ENCODE peak calls at places on chromosomes 2 and 18, in seven cellular contexts. B is stimulated activated CD4-positive, alpha-beta T cell treated with anti-CD3 and anti-CD28 coated beads, Interleukin-2, amount 100 ng/mL, for 48 hours; X is NCI-H1694; H is colonic mucosa; A is T-helper 2 cell; J is ecto neural progenitor cell; C is hepatocyte. L is an unnamed sample.

GRCh38 chr2:1651131-1652066 is 92.9 kb downstream of the PXDN start:
- DNase-seq in X (no peak), H (no peak), A (no peak), B (no peak), C (no peak), J (no peak), L (no peak)

GRCh38 chr2:15940661-15941482 is 522 bp downstream of the MYCN start:
- DNase-seq in J (peak), A (no peak), B (no peak), X (peak), C (no peak), H (peak), L (no peak)

GRCh38 chr18:22176622-22177495 is 7.5 kb downstream of the GATA6 start:
- DNase-seq in A (no peak), B (no peak), C (peak), J (no peak), H (peak), X (no peak), L (peak)

GRCh38 chr2:161761160-161761559 is 136.9 kb downstream of the SLC4A10 start:
- DNase-seq in J (no peak), C (no peak), B (no peak), A (no peak), H (no peak), X (no peak), L (no peak)

GRCh38 chr2:190980630-190981214 is 33.2 kb downstream of the STAT1 start:
- DNase-seq in J (no peak), C (no peak), H (no peak), X (no peak), A (no peak), B (no peak), L (no peak)

GRCh38 chr2:48566582-48566981 is 36.6 kb downstream of the STON1 start:
- DNase-seq in C (peak), A (no peak), H (no peak), B (no peak), X (no peak), J (no peak), L (no peak)

GRCh38 chr2:8669157-8669852 is 12.6 kb upstream of the ID2 start:
- DNase-seq in A (no peak), J (peak), B (no peak), C (no peak), X (no peak), H (no peak), L (no peak)

GRCh38 chr2:111670776-111671175 is 213.2 kb downstream of the ANAPC1 start:
- DNase-seq in C (no peak), A (no peak), J (peak), H (peak), B (no peak), X (no peak), L (no peak)

GRCh38 chr18:23593720-23594119 is 7.4 kb upstream of the NPC1 start:
- DNase-seq in A (no peak), H (no peak), C (no peak), X (no peak), J (no peak), B (no peak), L (no peak)

GRCh38 chr2:43848174-43848573 is 9.4 kb downstream of the ABCG8 start:
- DNase-seq in H (no peak), B (no peak), J (no peak), A (no peak), C (no peak), X (no peak), L (no peak)

GRCh38 chr2:62409442-62409841 is 96.6 kb downstream of the TMEM17 start:
- DNase-seq in A (no peak), J (no peak), B (no peak), C (no peak), H (no peak), X (no peak), L (no peak)

GRCh38 chr2:31415421-31415820 is 879 bp upstream of the XDH start:
- DNase-seq in H (no peak), J (no peak), X (no peak), B (no peak), A (no peak), C (no peak), L (no peak)

GRCh38 chr18:58908006-58908405 is 43.3 kb downstream of the ZNF532 start:
- DNase-seq in J (no peak), A (no peak), X (no peak), B (no peak), H (no peak), C (no peak), L (no peak)

GRCh38 chr18:12520442-12520992 is 112.8 kb downstream of the PRELID3A start:
- DNase-seq in A (no peak), H (no peak), C (no peak), J (no peak), B (no peak), X (peak), L (peak)